ENCODE peak calls at places on chromosomes 4 and X, in nine cellular contexts. U is A673, F is D721Med, H is heart right ventricle, B is astrocyte of the cerebellum, E is foreskin fibroblast, Q is type B pancreatic cell, P is MM.1S, W is fibroblast of mammary gland. V is an unnamed sample.

GRCh38 chr4:166282081-166282770 is 409.2 kb downstream of the TLL1 start:
- DNase-seq in U (no peak), P (no peak), W (peak), H (no peak), F (no peak), E (peak), B (no peak), Q (no peak), V (no peak)

GRCh38 chrX:150438165-150438564 is 75.0 kb downstream of the MAMLD1 start:
- DNase-seq in U (no peak), P (no peak), B (no peak), W (peak), H (no peak), F (no peak), E (no peak), Q (no peak), V (no peak)

GRCh38 chr4:104901438-104901837 is 245.2 kb upstream of the TET2 start:
- DNase-seq in W (no peak), F (no peak), H (peak), U (no peak), B (peak), E (no peak), Q (no peak), P (no peak), V (no peak)

GRCh38 chrX:155612312-155613224 is at the start of gene TMLHE:
- DNase-seq in F (no peak), P (peak), H (peak), B (peak), W (peak), U (peak), E (peak), Q (peak), V (peak)

GRCh38 chr4:125316781-125317525 is 2.2 kb downstream of the FAT4 start:
- DNase-seq in P (no peak), F (no peak), H (peak), Q (peak), U (peak), W (peak), B (no peak), E (peak), V (no peak)

GRCh38 chr4:137664416-137664815 is 132.1 kb upstream of the PCDH18 start:
- DNase-seq in B (no peak), Q (no peak), P (no peak), U (peak), F (no peak), H (no peak), E (peak), W (peak), V (no peak)

GRCh38 chr4:126172126-126172525 is 857.4 kb downstream of the FAT4 start:
- DNase-seq in F (no peak), W (no peak), P (no peak), U (no peak), Q (no peak), E (no peak), H (no peak), B (no peak), V (no peak)

GRCh38 chr4:26400140-26400539 is 79.3 kb downstream of the RBPJ start:
- DNase-seq in E (no peak), F (no peak), Q (no peak), B (no peak), U (no peak), P (no peak), W (no peak), H (no peak), V (no peak)

GRCh38 chr4:122827899-122828601 is 1.4 kb downstream of the FGF2 start:
- DNase-seq in U (peak), P (peak), Q (no peak), F (no peak), H (no peak), B (peak), E (peak), W (peak), V (no peak)

GRCh38 chrX:53686151-53686885 is at the start of gene HUWE1:
- DNase-seq in W (peak), E (peak), P (peak), Q (peak), H (peak), U (peak), F (peak), B (no peak), V (peak)

GRCh38 chrX:117972681-117973080 is 143.9 kb downstream of the KLHL13 start:
- DNase-seq in W (no peak), P (no peak), E (peak), B (no peak), H (peak), Q (no peak), F (no peak), U (peak), V (no peak)

GRCh38 chrX:53356186-53356585 is 66.3 kb downstream of the SMC1A start:
- DNase-seq in Q (no peak), P (no peak), F (no peak), B (no peak), U (peak), H (no peak), W (peak), E (peak), V (no peak)

GRCh38 chr4:151690164-151690856 is 70.5 kb downstream of the GATB start:
- DNase-seq in H (no peak), W (peak), E (peak), F (peak), U (no peak), Q (no peak), P (no peak), B (peak), V (peak)

GRCh38 chr4:104064650-104065577 is 345.1 kb upstream of the TACR3 start:
- DNase-seq in Q (no peak), F (no peak), U (peak), B (peak), E (no peak), P (peak), W (peak), H (peak), V (no peak)

GRCh38 chrX:40151211-40152172 is 53.7 kb upstream of the BCOR start:
- DNase-seq in H (no peak), P (no peak), E (no peak), U (no peak), F (no peak), Q (no peak), B (no peak), W (no peak), V (no peak)
- TF ChIP-seq CTCF in H (no peak), P (no peak), E (no peak), U (no peak), F (no peak), Q (no peak), B (no peak), W (no peak), V (no peak)

GRCh38 chr4:113449407-113449974 is 312.0 kb downstream of the CAMK2D start:
- DNase-seq in W (peak), H (no peak), P (no peak), U (no peak), F (no peak), E (peak), Q (no peak), B (no peak), V (no peak)

GRCh38 chr4:113446019-113446418 is 315.5 kb downstream of the CAMK2D start:
- DNase-seq in H (no peak), B (no peak), F (no peak), Q (no peak), E (peak), P (no peak), W (peak), U (no peak), V (peak)

GRCh38 chr4:113445286-113445685 is 316.3 kb downstream of the CAMK2D start:
- DNase-seq in B (peak), W (peak), P (no peak), H (peak), Q (no peak), F (no peak), U (peak), E (peak), V (peak)

GRCh38 chr4:113447061-113447460 is 314.5 kb downstream of the CAMK2D start:
- DNase-seq in B (no peak), Q (no peak), E (peak), F (no peak), P (no peak), W (peak), H (no peak), U (no peak), V (no peak)

DNA sequence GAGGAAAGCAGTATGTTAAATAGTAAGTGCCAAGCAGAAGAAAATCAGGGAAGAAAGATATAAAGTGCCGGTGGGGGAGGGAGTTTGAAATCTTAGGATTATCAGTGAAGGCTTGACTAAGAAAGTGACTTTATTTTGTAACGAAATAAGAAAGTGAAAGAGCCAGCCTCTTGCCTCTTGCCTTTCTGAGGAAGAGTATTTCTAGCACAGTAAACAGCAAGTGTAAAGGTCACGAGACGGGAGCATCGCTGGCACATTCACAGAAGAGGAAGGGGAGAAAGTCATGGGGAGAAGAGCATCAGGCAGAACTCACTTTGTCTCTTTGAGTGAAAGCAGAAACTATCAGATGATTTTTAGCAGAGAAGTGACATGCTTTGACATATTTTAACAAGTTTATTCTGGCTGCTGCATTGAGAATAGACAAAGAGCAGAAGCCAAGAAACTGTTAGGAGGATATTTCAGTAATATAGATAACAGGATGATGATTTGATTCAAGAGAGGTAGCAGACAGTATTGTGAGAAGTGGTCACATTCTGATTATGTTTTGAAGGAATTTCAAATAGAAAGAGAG is 313.8 kb downstream of the CAMK2D start:
- DNase-seq in F (no peak), H (no peak), E (no peak), P (peak), U (no peak), W (no peak), Q (no peak), B (no peak), V (no peak)
- TF ChIP-seq CTCF in F (no peak), H (no peak), E (no peak), P (no peak), U (no peak), W (no peak), Q (no peak), B (no peak), V (no peak)

GRCh38 chr4:16537926-16538325 is 311.7 kb upstream of the TAPT1 start:
- DNase-seq in B (no peak), U (no peak), F (no peak), W (no peak), E (no peak), Q (no peak), H (no peak), P (no peak), V (no peak)
- TF ChIP-seq CTCF in B (no peak), U (no peak), F (no peak), W (no peak), E (no peak), Q (no peak), H (no peak), P (no peak), V (no peak)

DNA sequence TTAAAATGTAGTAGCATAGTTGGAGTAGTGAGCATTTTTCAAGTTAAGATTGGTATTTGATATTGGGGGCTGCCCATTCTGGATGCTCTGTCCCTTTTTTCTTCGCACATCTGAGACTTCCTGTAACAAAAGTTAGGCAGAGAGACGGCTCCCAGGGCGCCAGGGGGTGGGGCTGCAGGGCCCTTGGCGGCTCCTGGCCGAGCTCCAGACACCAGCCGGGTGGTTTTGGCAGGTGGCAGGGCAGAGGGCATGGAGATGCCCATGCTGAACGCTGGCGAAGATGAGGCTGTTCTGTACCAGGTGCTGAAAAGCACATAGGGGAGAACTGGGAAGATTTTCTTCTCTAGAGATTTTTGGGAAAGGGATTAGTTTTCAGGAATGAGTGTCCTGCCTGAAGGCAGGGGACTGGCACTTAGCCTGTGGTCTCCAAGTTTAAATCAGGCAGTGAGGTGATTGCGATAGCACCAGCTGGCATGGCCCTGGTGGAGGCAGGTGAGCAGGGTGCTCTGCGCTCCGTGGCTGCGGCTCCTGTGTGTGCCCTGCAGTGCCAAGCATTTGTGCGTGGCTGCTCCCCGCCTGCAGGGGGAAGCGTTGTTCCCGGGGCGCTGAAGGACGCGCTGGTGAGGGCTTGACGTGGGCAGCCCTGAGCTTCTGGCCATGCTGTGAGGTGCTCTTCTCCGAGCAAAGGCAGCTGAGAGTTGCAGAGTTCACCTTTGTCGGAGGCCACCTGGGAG is 23.6 kb upstream of the HGFAC start:
- DNase-seq in F (no peak), P (no peak), U (no peak), E (no peak), B (no peak), H (no peak), W (no peak), Q (no peak), V (no peak)
- TF ChIP-seq CTCF in F (no peak), P (peak), U (peak), E (no peak), B (peak), H (peak), W (no peak), Q (no peak), V (peak)

DNA sequence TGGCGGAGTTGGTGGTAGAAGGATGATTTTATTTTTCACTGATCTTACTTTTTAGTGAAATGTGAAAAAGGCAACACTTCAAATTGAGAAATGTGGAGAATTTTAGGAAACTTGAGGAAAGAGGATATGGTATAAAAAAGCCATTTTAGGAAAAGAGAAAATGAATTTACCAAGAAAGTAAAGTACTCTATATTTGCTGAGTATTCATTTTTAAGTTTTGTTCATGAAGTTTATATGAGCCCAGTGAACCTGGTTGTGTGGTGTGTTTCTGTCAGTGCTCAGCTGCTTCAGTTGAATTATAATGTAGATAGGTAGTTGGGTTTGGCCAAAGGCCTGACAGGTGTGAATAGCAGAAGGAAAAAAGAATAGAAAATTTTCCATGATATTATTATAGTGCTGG is 345.5 kb upstream of the FSTL5 start:
- DNase-seq in E (no peak), B (no peak), W (no peak), H (no peak), Q (no peak), U (no peak), P (no peak), F (no peak), V (no peak)
- TF ChIP-seq CTCF in E (no peak), B (no peak), W (no peak), H (no peak), Q (no peak), U (no peak), P (no peak), F (no peak), V (no peak)

GRCh38 chr4:5932021-5932553 is 39.2 kb upstream of the CRMP1 start:
- DNase-seq in W (no peak), U (no peak), H (no peak), P (no peak), F (no peak), E (no peak), Q (no peak), B (no peak), V (no peak)

GRCh38 chr4:5928241-5928640 is 35.4 kb upstream of the CRMP1 start:
- DNase-seq in F (no peak), E (no peak), B (no peak), U (no peak), Q (no peak), W (peak), H (no peak), P (no peak), V (no peak)

GRCh38 chr4:5931526-5931925 is 38.6 kb upstream of the CRMP1 start:
- DNase-seq in W (no peak), U (peak), H (no peak), B (no peak), F (no peak), P (no peak), E (no peak), Q (no peak), V (no peak)

GRCh38 chr4:5927747-5928146 is 34.9 kb upstream of the CRMP1 start:
- DNase-seq in Q (no peak), U (no peak), H (no peak), F (no peak), W (no peak), E (no peak), B (no peak), P (no peak), V (no peak)

GRCh38 chr4:5930456-5930855 is 37.6 kb upstream of the CRMP1 start:
- DNase-seq in Q (no peak), E (no peak), F (no peak), W (no peak), H (no peak), B (no peak), U (no peak), P (no peak), V (no peak)
- TF ChIP-seq CTCF in Q (no peak), E (no peak), F (no peak), W (no peak), H (no peak), B (no peak), U (no peak), P (no peak), V (no peak)